ENCODE peak calls at places on chromosomes 11 and 22, in four cellular contexts. G is A172, B is HFFc6, S is colonic mucosa. E is an unnamed sample.

GRCh38 chr11:125174686-125175085 is 10.1 kb downstream of the PKNOX2 start:
- DNase-seq in B (no peak), G (no peak), S (no peak), E (no peak)

GRCh38 chr11:65639623-65640482 is 2.0 kb downstream of the SIPA1 start:
- DNase-seq in B (no peak), G (no peak), S (no peak), E (no peak)

GRCh38 chr11:69791266-69791665 is 16.1 kb upstream of the FGF4 start:
- DNase-seq in S (no peak), B (peak; percentile 75), G (peak; percentile 76), E (no peak)

GRCh38 chr11:95977534-95978174 is 53.7 kb upstream of the MTMR2 start:
- DNase-seq in B (peak; percentile 16), S (no peak), G (peak; percentile 57), E (no peak)

GRCh38 chr11:7413961-7414728 is 71.2 kb upstream of the OLFML1 start:
- DNase-seq in S (no peak), B (no peak), G (no peak), E (no peak)

GRCh38 chr22:32103648-32104326 is 55.3 kb downstream of the C22orf42 start:
- DNase-seq in G (no peak), S (no peak), B (peak; percentile 11), E (no peak)

GRCh38 chr11:13047884-13048283 is 38.8 kb downstream of the RASSF10 start:
- DNase-seq in G (no peak), B (no peak), S (no peak), E (no peak)

GRCh38 chr11:8006349-8006977 is 19.3 kb downstream of the EIF3F start:
- DNase-seq in B (peak; percentile 68), G (peak; percentile 78), S (peak; percentile 65), E (no peak)

E was measured in right lobe of liver.